ENCODE peak calls at places on chromosomes 4 and X, in seven cellular contexts. A is Panc1; W is CD8-positive, alpha-beta T cell; H is OCI-LY7; C is brain microvascular endothelial cell; Z is thoracic aorta; L is psoas muscle. U is an unnamed sample.

GRCh38 chr4:71460368-71460767 is 121.5 kb downstream of the SLC4A4 start:
- DNase-seq in A (no peak), W (no peak), H (no peak), C (no peak), Z (no peak), L (no peak), U (no peak)

GRCh38 chr4:38131371-38132139 is 171.4 kb downstream of the PTTG2 start:
- DNase-seq in A (no peak), W (peak), H (no peak), C (peak), Z (no peak), L (no peak), U (no peak)

GRCh38 chr4:8324640-8325239 is 55.2 kb downstream of the HTRA3 start:
- DNase-seq in A (no peak), W (no peak), H (no peak), C (no peak), Z (no peak), L (no peak), U (no peak)

GRCh38 chrX:123753656-123754350 is 21.0 kb upstream of the THOC2 start:
- DNase-seq in A (no peak), W (no peak), H (peak), C (no peak), Z (no peak), L (no peak), U (no peak)

GRCh38 chr4:124806403-124806802 is 93.9 kb upstream of the ANKRD50 start:
- DNase-seq in A (no peak), W (no peak), H (no peak), C (no peak), Z (no peak), L (no peak), U (no peak)

GRCh38 chr4:47858012-47858411 is 20.1 kb upstream of the CORIN start:
- DNase-seq in A (no peak), W (no peak), H (no peak), C (no peak), Z (no peak), L (no peak), U (no peak)

GRCh38 chr4:1183985-1184773 is 11.8 kb upstream of the SPON2 start:
- DNase-seq in A (no peak), W (no peak), H (peak), C (no peak), Z (no peak), L (no peak), U (no peak)

GRCh38 chr4:131302108-131302507 is 1847.0 kb upstream of the PCDH10 start:
- DNase-seq in A (no peak), W (no peak), H (no peak), C (no peak), Z (no peak), L (no peak), U (no peak)

GRCh38 chr4:158786155-158786581 is 17.3 kb downstream of the FNIP2 start:
- DNase-seq in A (no peak), W (no peak), H (no peak), C (no peak), Z (no peak), L (no peak), U (no peak)

GRCh38 chr4:179110356-179110755 is 1668.1 kb upstream of the AGA start:
- DNase-seq in A (no peak), W (no peak), H (no peak), C (peak), Z (no peak), L (no peak), U (no peak)

GRCh38 chr4:125187221-125187620 is 127.5 kb upstream of the FAT4 start:
- DNase-seq in A (no peak), W (no peak), H (no peak), C (no peak), Z (no peak), L (no peak), U (no peak)

GRCh38 chrX:97126020-97126419 is 242.3 kb downstream of the RPA4 start:
- DNase-seq in A (no peak), W (no peak), H (no peak), C (peak), Z (no peak), L (no peak), U (no peak)

GRCh38 chrX:70878925-70879324 is 29.6 kb downstream of the TEX11 start:
- DNase-seq in A (no peak), W (no peak), H (no peak), C (no peak), Z (no peak), L (no peak), U (no peak)

GRCh38 chr4:105164548-105164947 is 17.9 kb downstream of the TET2 start:
- DNase-seq in A (no peak), W (no peak), H (no peak), C (no peak), Z (no peak), L (no peak), U (no peak)

GRCh38 chr4:1242506-1243450 is 6.2 kb downstream of the CTBP1 start:
- DNase-seq in A (no peak), W (no peak), H (no peak), C (no peak), Z (no peak), L (no peak), U (no peak)

GRCh38 chr4:117085185-117085701 is at the start of gene TRAM1L1:
- DNase-seq in A (no peak), W (no peak), H (no peak), C (peak), Z (no peak), L (peak), U (peak)

DNA sequence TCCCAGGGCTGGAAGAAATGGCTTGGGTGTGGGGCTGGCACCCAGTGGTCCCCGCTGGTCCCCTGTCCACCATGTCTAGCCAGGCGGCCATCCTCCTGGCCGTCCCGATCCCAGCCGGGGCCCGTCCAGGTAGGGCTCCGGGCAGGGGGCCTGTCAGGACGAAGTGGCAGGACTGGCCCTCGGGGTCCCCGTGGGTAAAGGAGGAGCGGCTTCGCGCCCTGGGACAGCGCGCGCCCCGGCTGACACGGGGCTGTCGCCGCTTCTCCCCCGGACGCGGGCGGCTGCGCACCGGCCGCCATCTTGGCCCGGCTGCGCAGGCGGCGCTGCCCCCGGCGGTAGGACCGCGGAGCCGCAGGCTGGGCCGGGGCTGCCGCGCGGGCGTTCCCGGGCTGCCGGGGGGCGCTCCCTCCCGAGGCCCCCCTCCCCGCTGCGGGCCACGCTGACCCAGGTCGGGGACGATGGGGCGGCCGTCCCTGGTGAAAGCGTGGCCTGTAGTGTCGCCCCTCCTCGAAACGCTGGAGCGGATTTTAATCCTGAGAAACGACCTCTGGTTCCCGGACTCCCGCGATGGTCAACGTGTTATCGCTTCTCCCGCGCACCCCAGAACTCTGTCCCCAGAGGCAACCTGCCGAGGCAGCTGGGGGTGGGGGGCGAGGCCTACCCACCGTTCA is 60.4 kb upstream of the BCOR start:
- DNase-seq in A (no peak), W (peak), H (peak), C (no peak), Z (no peak), L (no peak), U (no peak)
- H3K4me3 ChIP-seq in A (peak), W (peak), H (peak), C (peak), Z (peak), L (peak), U (peak)

GRCh38 chr4:79576480-79576803 is 168.4 kb upstream of the GK2 start:
- DNase-seq in A (peak), W (no peak), H (peak), C (peak), Z (no peak), L (no peak), U (no peak)
- TF ChIP-seq CTCF in A (peak), W (no peak), H (peak), C (peak), Z (no peak), L (peak), U (peak)

DNA sequence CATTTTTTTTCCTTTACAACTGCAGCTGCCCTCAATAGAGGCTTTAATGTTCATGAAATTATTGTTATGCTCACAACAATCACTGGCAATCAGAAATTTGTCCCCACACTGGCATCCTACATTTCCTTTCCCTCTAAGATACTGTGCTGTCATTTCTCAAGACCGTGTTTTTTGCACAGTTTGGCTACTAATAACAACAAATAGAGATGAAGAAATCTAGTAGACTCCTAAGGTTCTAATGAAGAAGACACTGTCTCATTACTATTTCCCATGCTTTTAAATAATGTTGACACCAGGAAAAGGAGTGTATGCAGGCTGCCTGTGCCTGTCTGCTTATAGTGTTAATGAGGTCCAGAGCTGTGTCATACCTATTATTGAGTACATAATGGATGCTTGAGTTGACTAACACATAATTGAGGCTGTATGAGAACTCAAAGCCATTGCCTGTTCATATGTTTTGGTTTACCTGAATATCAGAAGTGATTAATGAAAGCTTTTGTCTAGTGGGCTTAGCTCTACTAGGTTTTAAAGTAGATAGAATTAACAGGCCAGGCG is 1.5 kb upstream of the EIF4E start:
- DNase-seq in A (no peak), W (no peak), H (no peak), C (no peak), Z (no peak), L (no peak), U (no peak)
- H3K27ac ChIP-seq in A (peak), W (no peak), H (no peak), C (peak), Z (peak), L (peak), U (peak)

GRCh38 chr4:187478292-187479205 is 517.0 kb upstream of the ZFP42 start:
- DNase-seq in A (no peak), W (no peak), H (no peak), C (peak), Z (peak), L (no peak), U (no peak)
- H3K4me3 ChIP-seq in A (no peak), W (no peak), H (no peak), C (peak), Z (peak), L (no peak), U (no peak)